ENCODE peak calls at places on chromosomes 2 and 18, in five cellular contexts. X, D, F, J and Z are unnamed samples.

GRCh38 chr2:218010116-218010837 is 7.5 kb upstream of the TNS1 start:
- DNase-seq in X (peak; percentile 90), J (peak; percentile 33), D (peak; percentile 40), F (peak; percentile 30), Z (no peak)

GRCh38 chr2:119248751-119249150 is 25.1 kb downstream of the STEAP3 start:
- DNase-seq in X (no peak), F (no peak), J (no peak), D (no peak), Z (no peak)

GRCh38 chr18:60984496-60984895 is 348.7 kb upstream of the CDH20 start:
- DNase-seq in F (no peak), X (no peak), D (no peak), J (no peak), Z (no peak)

GRCh38 chr2:54228945-54229344 is 27.1 kb downstream of the TSPYL6 start:
- DNase-seq in J (no peak), D (peak; percentile 11), F (no peak), X (no peak), Z (no peak)

GRCh38 chr2:116687381-116687780 is 1127.1 kb upstream of the DDX18 start:
- DNase-seq in X (no peak), F (no peak), J (no peak), D (no peak), Z (no peak)

GRCh38 chr18:41744664-41745063 is 210.4 kb upstream of the PIK3C3 start:
- DNase-seq in J (no peak), D (no peak), X (no peak), F (no peak), Z (no peak)

GRCh38 chr2:63050916-63051794 is 525 bp downstream of the OTX1 start:
- DNase-seq in F (no peak), J (no peak), X (peak; percentile 13), D (no peak), Z (no peak)

GRCh38 chr2:31710121-31710520 is 129.4 kb upstream of the SRD5A2 start:
- DNase-seq in X (no peak), J (no peak), D (no peak), F (no peak), Z (no peak)

GRCh38 chr18:2316686-2317308 is 254.5 kb downstream of the METTL4 start:
- DNase-seq in D (no peak), J (no peak), F (no peak), X (no peak), Z (no peak)

GRCh38 chr2:7007846-7008741 is 90.9 kb downstream of the RNF144A start:
- DNase-seq in F (no peak), D (peak; percentile 85), X (no peak), J (no peak), Z (no peak)

GRCh38 chr2:216596986-216597509 is 36.2 kb upstream of the IGFBP2 start:
- DNase-seq in D (no peak), X (no peak), F (no peak), J (no peak), Z (no peak)

GRCh38 chr18:63708650-63709049 is 5.9 kb downstream of the SERPINB11 start:
- DNase-seq in F (no peak), D (no peak), X (no peak), J (peak; percentile 95), Z (no peak)

GRCh38 chr18:29147944-29148343 is 971.0 kb upstream of the CDH2 start:
- DNase-seq in D (no peak), X (peak; percentile 48), J (peak; percentile 64), F (no peak), Z (no peak)

GRCh38 chr18:79552140-79552631 is 127.4 kb upstream of the CTDP1 start:
- DNase-seq in D (no peak), F (no peak), X (no peak), J (no peak), Z (no peak)

GRCh38 chr18:26960901-26961300 is 95.4 kb upstream of the AQP4 start:
- DNase-seq in F (no peak), D (no peak), X (no peak), J (no peak), Z (no peak)

GRCh38 chr2:3094318-3094717 is 283.3 kb downstream of the EIPR1 start:
- DNase-seq in J (no peak), F (no peak), X (no peak), D (no peak), Z (no peak)

GRCh38 chr2:135948642-135949355 is 36.6 kb downstream of the DARS1 start:
- DNase-seq in F (peak; percentile 9), D (no peak), X (no peak), J (peak; percentile 75), Z (no peak)

GRCh38 chr2:36655456-36655855 is 41.1 kb upstream of the VIT start:
- DNase-seq in X (no peak), D (no peak), F (no peak), J (peak; percentile 98), Z (no peak)

GRCh38 chr2:230796280-230796862 is 68.4 kb upstream of the ITM2C start:
- DNase-seq in J (peak; percentile 84), D (no peak), F (no peak), X (no peak), Z (no peak)

GRCh38 chr2:9775351-9775750 is 67.9 kb upstream of the TAF1B start:
- DNase-seq in D (no peak), J (no peak), F (no peak), X (no peak), Z (no peak)

GRCh38 chr2:9985531-9985930 is 34.0 kb downstream of the GRHL1 start:
- DNase-seq in X (no peak), F (no peak), J (no peak), D (no peak), Z (no peak)

GRCh38 chr2:13056259-13056843 is 339.6 kb downstream of the TRIB2 start:
- DNase-seq in D (no peak), X (peak; percentile 20), J (no peak), F (no peak), Z (no peak)

GRCh38 chr2:221792971-221793670 is 221.0 kb upstream of the EPHA4 start:
- DNase-seq in J (no peak), F (no peak), D (peak; percentile 1), X (peak; percentile 41), Z (peak; percentile 78)

GRCh38 chr18:45874501-45875184 is 49.2 kb downstream of the SIGLEC15 start:
- DNase-seq in D (no peak), X (no peak), J (no peak), F (peak; percentile 15), Z (no peak)

GRCh38 chr2:156046900-156047299 is 285.6 kb downstream of the NR4A2 start:
- DNase-seq in F (no peak), J (no peak), D (no peak), X (no peak), Z (no peak)

GRCh38 chr2:112150447-112150846 is 12.3 kb downstream of the FBLN7 start:
- DNase-seq in D (no peak), F (no peak), J (peak; percentile 96), X (no peak), Z (no peak)

GRCh38 chr18:44803019-44803650 is 122.4 kb downstream of the SETBP1 start:
- DNase-seq in F (no peak), J (no peak), D (no peak), X (peak; percentile 16), Z (no peak)

GRCh38 chr2:121297217-121297830 is 12.3 kb upstream of the TFCP2L1 start:
- DNase-seq in J (peak; percentile 26), X (peak; percentile 81), D (no peak), F (no peak), Z (no peak)

GRCh38 chr2:127174176-127174575 is 45.9 kb downstream of the CYP27C1 start:
- DNase-seq in D (peak; percentile 23), F (no peak), J (no peak), X (peak; percentile 70), Z (no peak)

GRCh38 chr2:168494190-168494711 is 38.2 kb downstream of the CERS6 start:
- DNase-seq in F (no peak), D (no peak), J (no peak), X (peak; percentile 32), Z (no peak)

GRCh38 chr2:158931577-158931976 is 36.9 kb upstream of the TANC1 start:
- DNase-seq in X (no peak), F (no peak), D (no peak), J (peak; percentile 65), Z (no peak)

GRCh38 chr2:68362069-68362468 is 3.0 kb upstream of the PLEK start:
- DNase-seq in X (peak; percentile 77), F (peak; percentile 51), D (peak; percentile 60), J (peak; percentile 6), Z (peak; percentile 25)

GRCh38 chr18:9803698-9804516 is 81.9 kb upstream of the TXNDC2 start:
- DNase-seq in F (no peak), D (no peak), X (no peak), J (no peak), Z (no peak)

GRCh38 chr2:122136071-122136470 is 380.6 kb downstream of the TSN start:
- DNase-seq in X (peak; percentile 67), F (peak; percentile 11), D (no peak), J (no peak), Z (peak; percentile 38)

GRCh38 chr2:96142217-96143113 is 2.8 kb downstream of the DUSP2 start:
- DNase-seq in D (no peak), F (no peak), J (no peak), X (no peak), Z (no peak)

GRCh38 chr18:11163668-11164067 is 14.3 kb upstream of the PIEZO2 start:
- DNase-seq in J (no peak), X (peak; percentile 54), F (no peak), D (no peak), Z (no peak)